ENCODE peak calls at places on chromosomes 7 and 10, in six cellular contexts. H is AG04450, E is fibroblast of pulmonary artery, U is thoracic aorta, L is A549, K is pancreas. N is an unnamed sample.

GRCh38 chr10:11716704-11717103 is 25.5 kb upstream of the ECHDC3 start:
- DNase-seq in H (no peak), E (no peak), U (no peak), L (no peak), K (no peak), N (no peak)

GRCh38 chr10:30160431-30160982 is 101.1 kb upstream of the JCAD start:
- DNase-seq in H (no peak), E (no peak), U (no peak), L (no peak), K (no peak), N (no peak)

GRCh38 chr10:103649654-103650423 is 156.3 kb downstream of the NEURL1 start:
- DNase-seq in H (no peak), E (no peak), U (no peak), L (no peak), K (no peak), N (no peak)

GRCh38 chr7:88020953-88021650 is 87.1 kb downstream of the ADAM22 start:
- DNase-seq in H (no peak), E (peak; percentile 14), U (no peak), L (no peak), K (no peak), N (peak; percentile 11)

GRCh38 chr10:23368816-23369640 is 24.4 kb upstream of the C10orf67 start:
- DNase-seq in H (no peak), E (no peak), U (no peak), L (no peak), K (no peak), N (no peak)

GRCh38 chr10:30820282-30820991 is 190.9 kb upstream of the LYZL2 start:
- DNase-seq in H (peak; percentile 82), E (peak; percentile 92), U (no peak), L (no peak), K (no peak), N (peak; percentile 88)

GRCh38 chr7:2753148-2753547 is 65.1 kb downstream of the AMZ1 start:
- DNase-seq in H (no peak), E (no peak), U (no peak), L (no peak), K (no peak), N (no peak)

GRCh38 chr7:37208528-37208927 is 240.1 kb downstream of the ELMO1 start:
- DNase-seq in H (no peak), E (peak; percentile 96), U (peak; percentile 29), L (peak; percentile 56), K (no peak), N (peak; percentile 95)

GRCh38 chr7:155449008-155449879 is 8.7 kb upstream of the EN2 start:
- DNase-seq in H (no peak), E (no peak), U (no peak), L (peak; percentile 13), K (peak; percentile 52), N (no peak)

GRCh38 chr7:69780377-69780776 is 182.1 kb downstream of the AUTS2 start:
- DNase-seq in H (no peak), E (no peak), U (no peak), L (peak; percentile 18), K (no peak), N (no peak)

GRCh38 chr10:90417466-90418210 is 440.2 kb downstream of the HTR7 start:
- DNase-seq in H (no peak), E (no peak), U (no peak), L (no peak), K (no peak), N (no peak)

GRCh38 chr10:118259288-118259906 is 82.7 kb downstream of the FAM204A start:
- DNase-seq in H (no peak), E (peak; percentile 18), U (no peak), L (peak; percentile 29), K (peak; percentile 62), N (peak; percentile 15)

GRCh38 chr7:155653773-155654172 is 9.3 kb downstream of the RBM33 start:
- DNase-seq in H (no peak), E (peak; percentile 68), U (no peak), L (no peak), K (no peak), N (peak; percentile 80)

DNA sequence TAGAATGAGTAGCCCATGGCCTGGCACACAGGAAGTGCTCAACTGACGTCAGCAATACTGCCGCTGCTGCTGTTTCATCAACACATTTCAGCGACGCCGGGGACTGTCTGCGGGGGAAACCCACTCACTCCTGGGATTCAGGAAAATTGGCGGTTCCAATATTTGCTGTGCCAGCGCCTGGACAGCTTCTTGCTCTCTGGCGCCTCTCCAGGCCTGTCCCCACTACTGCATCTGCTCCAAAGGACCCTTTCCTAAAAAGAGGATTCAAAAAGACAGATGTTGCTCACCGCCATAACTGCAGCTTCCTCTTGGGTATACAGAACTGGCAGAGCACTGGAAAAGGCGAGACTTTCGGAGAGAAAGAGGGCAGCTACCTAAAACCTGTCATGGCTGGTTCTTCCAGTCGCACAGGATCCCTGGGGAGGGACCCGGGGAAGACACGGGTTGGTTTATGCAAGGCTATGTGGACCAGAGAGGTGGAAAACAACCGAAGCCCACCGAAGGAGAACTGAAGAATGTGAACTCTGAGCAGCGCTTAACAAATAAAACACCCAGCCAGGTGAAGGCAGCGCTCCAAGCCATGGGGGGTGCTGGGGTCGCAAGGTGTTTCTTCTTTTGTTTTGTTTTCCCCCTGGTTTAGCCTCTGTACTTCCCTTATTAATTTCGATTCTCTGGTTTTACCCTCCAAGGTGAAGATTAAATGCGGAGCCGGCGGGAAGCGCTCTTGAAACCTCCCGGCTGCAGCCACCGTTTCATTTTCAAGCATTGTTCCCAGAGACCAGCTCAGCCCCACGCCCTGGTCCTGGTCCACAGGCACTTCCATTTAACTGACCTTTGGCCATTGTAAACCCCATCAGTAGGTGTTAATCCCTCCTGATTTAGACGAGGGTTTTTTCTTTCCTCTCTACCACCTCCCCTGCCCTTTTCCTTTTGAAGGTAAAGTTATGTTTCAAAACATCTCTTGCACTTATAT is 39.5 kb upstream of the ENO4 start:
- DNase-seq in H (no peak), E (peak; percentile 6), U (no peak), L (peak; percentile 48), K (peak; percentile 78), N (no peak)
- TF ChIP-seq CTCF in H (peak; percentile 46), E (peak; percentile 33), U (no peak), L (peak; percentile 44), K (no peak), N (peak; percentile 51)

GRCh38 chr7:25708211-25708610 is 443.8 kb upstream of the NFE2L3 start:
- DNase-seq in H (no peak), E (no peak), U (no peak), L (no peak), K (no peak), N (no peak)

GRCh38 chr7:25712500-25712899 is 439.5 kb upstream of the NFE2L3 start:
- DNase-seq in H (no peak), E (no peak), U (no peak), L (no peak), K (no peak), N (no peak)

GRCh38 chr7:25714013-25714412 is 438.0 kb upstream of the NFE2L3 start:
- DNase-seq in H (no peak), E (no peak), U (no peak), L (no peak), K (no peak), N (no peak)

GRCh38 chr7:25711940-25712339 is 440.1 kb upstream of the NFE2L3 start:
- DNase-seq in H (no peak), E (no peak), U (no peak), L (no peak), K (no peak), N (no peak)

GRCh38 chr7:25710954-25711353 is 441.0 kb upstream of the NFE2L3 start:
- DNase-seq in H (no peak), E (no peak), U (no peak), L (no peak), K (no peak), N (peak; percentile 13)
- H3K4me3 ChIP-seq in H (no peak overlapping the region), E (no peak overlapping the region), U (no peak overlapping the region), L (no peak overlapping the region), K (no peak overlapping the region), N (no peak overlapping the region)

GRCh38 chr10:116690356-116691078 is 51.8 kb downstream of the HSPA12A start:
- DNase-seq in H (no peak), E (peak; percentile 45), U (no peak), L (no peak), K (no peak), N (peak; percentile 30)
- TF ChIP-seq CTCF in H (peak; percentile 47), E (peak; percentile 39), U (peak; percentile 59), L (no peak), K (no peak), N (peak; percentile 49)

DNA sequence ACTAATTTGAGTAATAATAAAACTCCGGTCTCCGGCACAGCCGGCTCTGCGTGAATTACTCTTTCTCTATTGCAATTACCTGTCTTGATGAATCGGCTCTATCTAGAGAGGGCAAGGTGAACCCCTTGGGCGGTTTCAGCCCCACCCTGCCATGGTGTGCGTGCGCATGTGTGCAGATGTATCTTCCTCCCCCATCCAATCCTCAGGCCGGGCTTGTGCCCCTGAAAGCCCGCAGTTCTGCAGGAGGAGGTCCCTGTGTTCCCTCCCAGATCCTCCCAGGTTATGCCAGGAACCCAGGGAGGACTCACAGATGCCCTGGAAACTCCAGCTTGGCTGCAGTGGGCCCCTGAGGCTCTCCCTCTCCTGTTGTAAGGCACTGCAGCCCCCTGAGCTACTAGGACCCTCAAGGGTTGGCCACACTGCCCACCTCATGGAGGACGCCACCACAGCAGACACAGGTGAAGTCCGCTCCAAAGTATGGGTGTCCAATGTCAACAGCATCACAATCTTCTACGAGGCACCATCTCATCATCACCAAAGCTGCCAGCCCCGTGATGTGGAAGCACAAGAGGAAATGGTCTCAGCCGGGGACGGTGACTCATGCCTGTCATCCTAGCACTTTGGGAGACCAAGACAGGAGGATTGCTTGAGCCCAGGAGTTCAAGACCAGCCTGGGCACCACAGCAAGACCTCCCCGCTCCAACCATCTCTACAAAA is 48.5 kb upstream of the MYL10 start:
- DNase-seq in H (no peak), E (no peak), U (no peak), L (peak; percentile 42), K (no peak), N (peak; percentile 48)
- H3K4me3 ChIP-seq in H (no peak overlapping the region), E (no peak overlapping the region), U (no peak overlapping the region), L (no peak overlapping the region), K (no peak overlapping the region), N (no peak overlapping the region)

DNA sequence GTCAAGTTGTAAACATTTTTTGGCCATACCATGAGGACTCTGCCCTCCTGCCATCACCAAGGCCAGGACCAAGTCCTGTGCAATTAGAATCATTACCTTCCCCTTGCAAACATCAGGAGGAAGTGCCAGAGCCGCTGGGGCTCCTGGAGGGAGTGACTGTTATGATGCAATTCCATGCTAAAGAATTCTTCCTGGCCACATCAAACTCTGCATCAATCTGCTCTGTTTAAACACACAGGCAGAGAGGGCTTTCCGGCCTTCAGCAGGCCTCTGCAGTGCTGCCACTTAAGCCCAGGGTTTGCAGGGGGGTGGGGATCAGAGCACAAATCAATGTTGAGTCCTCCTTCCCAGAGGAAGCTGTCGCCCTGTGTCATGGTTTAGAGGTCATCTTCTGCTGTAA is 58.1 kb downstream of the CTBP2 start:
- DNase-seq in H (peak; percentile 33), E (peak; percentile 72), U (no peak), L (peak; percentile 61), K (peak; percentile 54), N (peak; percentile 66)
- TF ChIP-seq CTCF in H (no peak), E (no peak), U (no peak), L (no peak), K (no peak), N (no peak)

GRCh38 chr10:110387617-110387982 is 82.9 kb upstream of the SMNDC1 start:
- DNase-seq in H (no peak), E (no peak), U (no peak), L (no peak), K (no peak), N (no peak)
- H3K4me3 ChIP-seq in H (no peak overlapping the region), E (no peak overlapping the region), U (no peak overlapping the region), L (no peak overlapping the region), K (no peak overlapping the region), N (no peak overlapping the region)